ENCODE peak calls at places on chromosome 21, in seven cellular contexts. Y, S, D, H, V, Z and I are unnamed samples. For H3K36me3, the result is how much of the 10 kb centered on the place peaks cover.

GRCh38 chr21:17270234-17270633 is 242.6 kb upstream of the CXADR start:
- DNase-seq in Y (peak), S (no peak), D (peak), H (peak), V (no peak), Z (no peak), I (peak)

GRCh38 chr21:15210235-15210678 is 145.5 kb upstream of the NRIP1 start:
- DNase-seq in Y (peak), S (peak), D (peak), H (peak), V (no peak), Z (no peak), I (peak)

GRCh38 chr21:26920055-26920454 is 46.8 kb downstream of the ADAMTS5 start:
- DNase-seq in Y (no peak), S (no peak), D (peak), H (no peak), V (no peak), Z (no peak), I (no peak)

GRCh38 chr21:17636711-17637110 is 24.0 kb upstream of the BTG3 start:
- DNase-seq in Y (no peak), S (no peak), D (no peak), H (no peak), V (no peak), Z (no peak), I (no peak)

GRCh38 chr21:41133896-41134522 is 34.0 kb upstream of the BACE2 start:
- DNase-seq in Y (peak), S (no peak), D (peak), H (no peak), V (no peak), Z (no peak), I (no peak)

GRCh38 chr21:39079617-39080016 is 103.6 kb downstream of the PSMG1 start:
- DNase-seq in Y (no peak), S (peak), D (peak), H (peak), V (peak), Z (no peak), I (peak)

GRCh38 chr21:27422435-27422834 is 455.5 kb upstream of the ADAMTS5 start:
- DNase-seq in Y (peak), S (no peak), D (peak), H (no peak), V (no peak), Z (no peak), I (no peak)

GRCh38 chr21:17597680-17598079 is 15.0 kb downstream of the BTG3 start:
- DNase-seq in Y (no peak), S (no peak), D (no peak), H (no peak), V (no peak), Z (no peak), I (no peak)

GRCh38 chr21:26126168-26126553 is 44.4 kb downstream of the APP start:
- DNase-seq in Y (no peak), S (no peak), D (no peak), H (no peak), V (no peak), Z (no peak), I (no peak)

GRCh38 chr21:22476214-22476613 is 1478.0 kb downstream of the NCAM2 start:
- DNase-seq in Y (no peak), S (no peak), D (no peak), H (no peak), V (no peak), Z (no peak), I (no peak)

GRCh38 chr21:34606051-34606450 is 8.9 kb downstream of the RCAN1 start:
- DNase-seq in Y (no peak), S (no peak), D (no peak), H (no peak), V (no peak), Z (no peak), I (no peak)

GRCh38 chr21:31874817-31875216 is 2.0 kb downstream of the HUNK start:
- DNase-seq in Y (no peak), S (no peak), D (no peak), H (no peak), V (no peak), Z (no peak), I (no peak)

GRCh38 chr21:20971296-20971921 is 26.8 kb upstream of the NCAM2 start:
- DNase-seq in Y (no peak), S (no peak), D (peak), H (peak), V (no peak), Z (no peak), I (no peak)

GRCh38 chr21:31334648-31335121 is 9.4 kb downstream of the TIAM1 start:
- DNase-seq in Y (no peak), S (no peak), D (no peak), H (no peak), V (no peak), Z (no peak), I (no peak)

GRCh38 chr21:16084776-16085364 is 355.1 kb downstream of the USP25 start:
- DNase-seq in Y (no peak), S (peak), D (no peak), H (peak), V (no peak), Z (no peak), I (peak)

GRCh38 chr21:38139380-38140168 is 117.2 kb upstream of the KCNJ15 start:
- DNase-seq in Y (peak), S (no peak), D (peak), H (no peak), V (no peak), Z (no peak), I (no peak)

GRCh38 chr21:32088471-32088870 is 190.4 kb downstream of the MIS18A start:
- DNase-seq in Y (no peak), S (no peak), D (no peak), H (no peak), V (no peak), Z (no peak), I (no peak)

GRCh38 chr21:18369115-18369514 is 34.5 kb downstream of the TMPRSS15 start:
- DNase-seq in Y (no peak), S (no peak), D (peak), H (no peak), V (no peak), Z (no peak), I (no peak)

GRCh38 chr21:16608209-16608830 is 878.5 kb downstream of the USP25 start:
- DNase-seq in Y (peak), S (no peak), D (no peak), H (no peak), V (no peak), Z (no peak), I (no peak)

GRCh38 chr21:46667191-46667734 is 31.8 kb downstream of the PRMT2 start:
- DNase-seq in Y (peak), S (peak), D (no peak), H (no peak), V (no peak), Z (no peak), I (no peak)

GRCh38 chr21:32340863-32341848 is 42.5 kb downstream of the MRAP start:
- DNase-seq in Y (no peak), S (no peak), D (no peak), H (no peak), V (no peak), Z (no peak), I (no peak)

GRCh38 chr21:44323591-44323990 is 15.6 kb downstream of the CFAP410 start:
- DNase-seq in Y (no peak), S (no peak), D (no peak), H (no peak), V (no peak), Z (no peak), I (no peak)

GRCh38 chr21:44324106-44324853 is 14.9 kb downstream of the CFAP410 start:
- DNase-seq in Y (no peak), S (no peak), D (no peak), H (no peak), V (no peak), Z (no peak), I (no peak)

GRCh38 chr21:44326272-44326647 is 12.9 kb downstream of the CFAP410 start:
- DNase-seq in Y (no peak), S (no peak), D (no peak), H (no peak), V (no peak), Z (no peak), I (no peak)

GRCh38 chr21:44325386-44326271 is 13.6 kb downstream of the CFAP410 start:
- DNase-seq in Y (no peak), S (no peak), D (no peak), H (no peak), V (no peak), Z (no peak), I (no peak)

GRCh38 chr21:44324854-44325107 is 14.4 kb downstream of the CFAP410 start:
- DNase-seq in Y (no peak), S (no peak), D (no peak), H (no peak), V (no peak), Z (no peak), I (no peak)
- H3K36me3 ChIP-seq in Y (under half), S (under half), D (half or more), H (under half), V (half or more), Z (under half), I (half or more)

DNA sequence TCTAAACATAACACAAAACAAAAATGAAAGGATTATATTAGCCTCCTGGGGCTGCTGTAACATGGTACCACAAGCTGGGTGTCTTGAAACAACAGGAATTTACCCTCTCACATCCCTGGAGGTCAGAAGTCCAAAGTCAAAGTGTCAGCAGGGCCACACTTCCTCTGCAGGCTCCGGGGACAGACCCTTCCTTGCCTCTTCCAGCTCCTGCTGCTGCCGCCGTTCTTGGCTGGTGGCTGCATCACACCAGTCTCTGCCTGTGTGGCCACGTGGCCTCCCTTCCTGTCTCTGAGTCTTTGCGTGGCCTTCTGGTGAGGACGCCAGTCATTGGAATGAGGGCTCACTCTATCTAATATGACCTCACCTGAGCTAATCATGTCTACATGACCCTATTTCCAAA is 8.2 kb downstream of the SLC37A1 start:
- DNase-seq in Y (no peak), S (no peak), D (no peak), H (peak), V (no peak), Z (no peak), I (no peak)
- H3K36me3 ChIP-seq in Y (under half), S (under half), D (under half), H (under half), V (half or more), Z (under half), I (under half)

GRCh38 chr21:30194701-30195299 is 21.1 kb downstream of the CLDN8 start:
- DNase-seq in Y (peak), S (no peak), D (peak), H (no peak), V (no peak), Z (no peak), I (no peak)
- H3K36me3 ChIP-seq in Y (under half), S (under half), D (under half), H (under half), V (under half), Z (under half), I (under half)

GRCh38 chr21:36355071-36355680 is 30.0 kb upstream of the CHAF1B start:
- DNase-seq in Y (no peak), S (no peak), D (no peak), H (no peak), V (no peak), Z (no peak), I (no peak)
- H3K36me3 ChIP-seq in Y (under half), S (under half), D (half or more), H (under half), V (half or more), Z (under half), I (under half)

DNA sequence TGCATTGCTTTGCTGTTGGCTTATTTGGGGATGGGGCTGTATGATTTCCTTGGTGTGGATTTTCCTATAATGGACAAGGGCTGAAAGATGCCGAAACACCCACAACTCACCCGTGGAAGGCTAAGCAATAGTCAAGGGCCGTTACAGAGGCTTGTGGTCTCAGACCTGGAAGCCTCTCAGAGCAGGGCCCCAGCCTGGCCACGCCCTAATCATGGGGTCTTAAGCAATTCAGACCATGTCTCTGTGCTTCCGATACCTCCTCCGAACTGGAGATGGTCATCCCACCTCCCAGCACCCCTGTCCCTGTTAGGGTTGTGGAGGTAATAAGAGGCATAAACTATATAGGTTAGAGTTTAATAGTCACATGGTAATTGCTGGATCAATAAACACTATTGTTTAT is 3.4 kb downstream of the ABCG1 start:
- DNase-seq in Y (no peak), S (no peak), D (no peak), H (no peak), V (no peak), Z (no peak), I (no peak)
- H3K36me3 ChIP-seq in Y (under half), S (under half), D (under half), H (under half), V (under half), Z (under half), I (under half)

DNA sequence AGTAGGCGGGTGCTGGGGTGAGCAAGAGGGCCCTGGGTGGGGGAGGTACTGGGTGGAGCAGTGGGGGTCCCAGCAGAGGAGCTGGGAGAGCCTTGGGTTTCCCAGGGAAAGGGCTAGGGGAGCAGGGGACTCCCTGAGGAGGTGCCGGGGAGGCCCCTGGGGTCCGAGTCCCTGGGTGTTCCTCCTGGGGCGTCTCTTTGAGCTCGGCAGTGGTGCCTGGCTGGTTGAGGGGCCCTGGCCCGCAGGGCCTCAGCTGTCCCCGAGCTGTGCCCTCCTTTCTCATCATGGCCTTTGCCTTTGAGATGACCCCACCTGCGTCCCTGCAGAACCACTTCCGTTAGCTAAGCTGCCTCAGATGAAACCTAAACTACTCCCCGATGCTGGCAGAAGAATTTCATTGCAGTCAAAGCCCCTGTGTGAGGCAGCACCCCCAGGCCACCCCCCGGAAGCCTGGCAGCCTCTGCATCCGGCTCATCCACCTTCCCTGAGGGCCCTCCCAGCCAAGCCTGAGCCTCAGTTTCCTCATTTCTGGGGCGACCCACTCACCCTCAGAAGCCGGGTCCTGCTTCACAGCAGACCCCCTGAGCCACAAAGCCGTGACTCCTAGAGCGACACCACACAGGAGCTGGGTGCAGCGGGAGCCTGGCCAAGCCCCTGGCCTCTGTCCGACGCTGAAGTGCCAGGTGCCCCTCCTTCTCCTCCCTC is 43.5 kb upstream of the TRAPPC10 start:
- DNase-seq in Y (no peak), S (no peak), D (no peak), H (no peak), V (no peak), Z (no peak), I (no peak)
- H3K36me3 ChIP-seq in Y (under half), S (under half), D (under half), H (under half), V (half or more), Z (under half), I (under half)